ENCODE peak calls at places on chromosomes 12 and 14, in five cellular contexts. One of them, this sample, is unnamed.

GRCh38 chr12:84348582-84348981 is 564.0 kb downstream of the SLC6A15 start:
- DNase-seq in H9: no peak
- DNase-seq in IMR-90: no peak
- DNase-seq in mesenchymal stem cell: no peak
- DNase-seq in H1: no peak
- DNase-seq in this sample: no peak

GRCh38 chr12:130576286-130576933 is 139.7 kb downstream of the RIMBP2 start:
- DNase-seq in H1: no peak
- DNase-seq in mesenchymal stem cell: no peak
- DNase-seq in IMR-90: no peak
- DNase-seq in H9: peak
- DNase-seq in this sample: no peak

GRCh38 chr12:126967152-126967551 is 1299.8 kb upstream of the TMEM132C start:
- DNase-seq in H1: no peak
- DNase-seq in H9: no peak
- DNase-seq in IMR-90: no peak
- DNase-seq in mesenchymal stem cell: no peak
- DNase-seq in this sample: no peak

GRCh38 chr12:118102070-118102469 is 1.7 kb downstream of the VSIG10 start:
- DNase-seq in IMR-90: peak
- DNase-seq in mesenchymal stem cell: peak
- DNase-seq in H9: peak
- DNase-seq in H1: no peak
- DNase-seq in this sample: no peak

GRCh38 chr12:58530421-58531067 is 389.8 kb downstream of the LRIG3 start:
- DNase-seq in mesenchymal stem cell: peak
- DNase-seq in IMR-90: peak
- DNase-seq in H1: no peak
- DNase-seq in H9: no peak
- DNase-seq in this sample: no peak

GRCh38 chr12:44972746-44973421 is 78.0 kb downstream of the DBX2 start:
- DNase-seq in IMR-90: no peak
- DNase-seq in H1: no peak
- DNase-seq in H9: peak
- DNase-seq in mesenchymal stem cell: peak
- DNase-seq in this sample: peak

GRCh38 chr12:47988073-47989022 is 15.9 kb downstream of the COL2A1 start:
- DNase-seq in H9: peak
- DNase-seq in H1: peak
- DNase-seq in mesenchymal stem cell: no peak
- DNase-seq in IMR-90: peak
- DNase-seq in this sample: peak

GRCh38 chr12:48061943-48062719 is 43.7 kb downstream of the SENP1 start:
- DNase-seq in H9: no peak
- DNase-seq in H1: no peak
- DNase-seq in IMR-90: no peak
- DNase-seq in mesenchymal stem cell: peak
- DNase-seq in this sample: peak

GRCh38 chr14:103118019-103118662 is 5.1 kb upstream of the TNFAIP2 start:
- DNase-seq in IMR-90: peak
- DNase-seq in H9: no peak
- DNase-seq in H1: no peak
- DNase-seq in mesenchymal stem cell: peak
- DNase-seq in this sample: no peak

GRCh38 chr14:75519826-75520692 is 2.2 kb upstream of the BATF start:
- DNase-seq in H9: no peak
- DNase-seq in IMR-90: peak
- DNase-seq in H1: no peak
- DNase-seq in mesenchymal stem cell: peak
- DNase-seq in this sample: no peak

GRCh38 chr14:39396448-39396847 is 35.8 kb downstream of the FBXO33 start:
- DNase-seq in H1: no peak
- DNase-seq in mesenchymal stem cell: peak
- DNase-seq in H9: no peak
- DNase-seq in IMR-90: peak
- DNase-seq in this sample: no peak

GRCh38 chr12:116368196-116369194 is 91.0 kb upstream of the MED13L start:
- DNase-seq in mesenchymal stem cell: peak
- DNase-seq in H1: no peak
- DNase-seq in IMR-90: no peak
- DNase-seq in H9: no peak
- DNase-seq in this sample: no peak

GRCh38 chr14:85479306-85479705 is 50.6 kb upstream of the FLRT2 start:
- DNase-seq in H9: no peak
- DNase-seq in H1: no peak
- DNase-seq in IMR-90: no peak
- DNase-seq in mesenchymal stem cell: no peak
- DNase-seq in this sample: no peak

GRCh38 chr12:109617496-109617895 is 43.9 kb downstream of the MVK start:
- DNase-seq in H9: no peak
- DNase-seq in IMR-90: no peak
- DNase-seq in mesenchymal stem cell: no peak
- DNase-seq in H1: no peak
- DNase-seq in this sample: no peak

GRCh38 chr14:90421001-90421580 is 24.3 kb downstream of the CALM1 start:
- DNase-seq in IMR-90: no peak
- DNase-seq in mesenchymal stem cell: no peak
- DNase-seq in H1: no peak
- DNase-seq in H9: no peak
- DNase-seq in this sample: no peak

GRCh38 chr14:35154016-35154415 is 31.7 kb downstream of the PRORP start:
- DNase-seq in H1: no peak
- DNase-seq in mesenchymal stem cell: no peak
- DNase-seq in H9: no peak
- DNase-seq in IMR-90: no peak
- DNase-seq in this sample: no peak

GRCh38 chr12:62785941-62786559 is 148.9 kb downstream of the PPM1H start:
- DNase-seq in mesenchymal stem cell: peak
- DNase-seq in IMR-90: peak
- DNase-seq in H1: no peak
- DNase-seq in H9: no peak
- DNase-seq in this sample: no peak

GRCh38 chr12:126397071-126397571 is 1331.9 kb downstream of the AACS start:
- DNase-seq in mesenchymal stem cell: no peak
- DNase-seq in H1: no peak
- DNase-seq in H9: no peak
- DNase-seq in IMR-90: no peak
- DNase-seq in this sample: no peak

GRCh38 chr12:126617312-126617711 is 1552.1 kb downstream of the AACS start:
- DNase-seq in IMR-90: no peak
- DNase-seq in mesenchymal stem cell: no peak
- DNase-seq in H1: peak
- DNase-seq in H9: peak
- DNase-seq in this sample: no peak

GRCh38 chr12:26231930-26232329 is 36.6 kb downstream of the SSPN start:
- DNase-seq in IMR-90: no peak
- DNase-seq in mesenchymal stem cell: no peak
- DNase-seq in H9: no peak
- DNase-seq in H1: no peak
- DNase-seq in this sample: no peak

GRCh38 chr14:96754845-96755184 is 42.4 kb upstream of the VRK1 start:
- DNase-seq in H9: peak
- DNase-seq in mesenchymal stem cell: no peak
- DNase-seq in IMR-90: no peak
- DNase-seq in H1: no peak
- DNase-seq in this sample: peak

GRCh38 chr12:92469837-92470236 is 233.0 kb upstream of the PLEKHG7 start:
- DNase-seq in IMR-90: peak
- DNase-seq in mesenchymal stem cell: peak
- DNase-seq in H9: no peak
- DNase-seq in H1: no peak
- DNase-seq in this sample: no peak

GRCh38 chr14:52360831-52361230 is 46.7 kb downstream of the PTGER2 start:
- DNase-seq in IMR-90: no peak
- DNase-seq in H1: no peak
- DNase-seq in mesenchymal stem cell: peak
- DNase-seq in H9: no peak
- DNase-seq in this sample: no peak

GRCh38 chr14:64563696-64564095 is 13.9 kb downstream of the PPP1R36 start:
- DNase-seq in mesenchymal stem cell: no peak
- DNase-seq in H1: no peak
- DNase-seq in IMR-90: no peak
- DNase-seq in H9: no peak
- DNase-seq in this sample: no peak

GRCh38 chr12:5768171-5768879 is 176.7 kb downstream of the ANO2 start:
- DNase-seq in H1: no peak
- DNase-seq in H9: no peak
- DNase-seq in mesenchymal stem cell: no peak
- DNase-seq in IMR-90: no peak
- DNase-seq in this sample: no peak

GRCh38 chr12:108441549-108441948 is 73.5 kb upstream of the FICD start:
- DNase-seq in IMR-90: no peak
- DNase-seq in H1: no peak
- DNase-seq in mesenchymal stem cell: no peak
- DNase-seq in H9: peak
- DNase-seq in this sample: no peak

GRCh38 chr12:108442910-108443309 is 72.2 kb upstream of the FICD start:
- DNase-seq in IMR-90: no peak
- DNase-seq in H9: no peak
- DNase-seq in mesenchymal stem cell: no peak
- DNase-seq in H1: no peak
- DNase-seq in this sample: no peak

GRCh38 chr12:108438687-108439086 is 76.4 kb upstream of the FICD start:
- DNase-seq in mesenchymal stem cell: no peak
- DNase-seq in H1: no peak
- DNase-seq in H9: no peak
- DNase-seq in IMR-90: no peak
- DNase-seq in this sample: no peak

GRCh38 chr12:108440736-108441135 is 74.3 kb upstream of the FICD start:
- DNase-seq in H9: no peak
- DNase-seq in mesenchymal stem cell: no peak
- DNase-seq in H1: no peak
- DNase-seq in IMR-90: no peak
- DNase-seq in this sample: no peak

DNA sequence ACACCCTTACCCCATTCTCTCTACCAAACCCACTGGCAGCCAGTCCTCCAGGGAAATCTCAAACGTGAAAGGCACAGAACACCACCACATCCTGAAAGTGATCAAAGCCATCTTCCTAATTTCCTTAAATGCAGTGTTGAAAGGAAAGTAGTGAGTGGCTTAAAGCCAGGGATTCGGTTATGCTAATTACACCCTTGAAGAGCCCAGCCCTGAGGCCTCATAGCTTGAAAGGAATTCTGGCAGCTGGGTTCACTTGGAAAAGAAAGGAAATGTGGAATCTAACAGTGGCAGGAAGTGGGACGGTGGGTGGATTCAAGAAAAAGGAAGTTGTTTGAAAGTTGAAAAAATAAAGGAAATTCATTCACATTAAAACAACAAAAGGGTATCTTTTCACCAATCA is 73.0 kb upstream of the FICD start:
- DNase-seq in IMR-90: no peak
- DNase-seq in H1: peak
- DNase-seq in H9: peak
- DNase-seq in mesenchymal stem cell: no peak
- DNase-seq in this sample: no peak
- H2BK15ac ChIP-seq in IMR-90: no peak
- H2BK15ac ChIP-seq in H1: peak
- H2BK15ac ChIP-seq in H9: no peak
- H2BK15ac ChIP-seq in mesenchymal stem cell: no peak
- H2BK15ac ChIP-seq in this sample: no peak

GRCh38 chr12:79766705-79767464 is 76.1 kb upstream of the PAWR start:
- DNase-seq in H9: no peak
- DNase-seq in mesenchymal stem cell: peak
- DNase-seq in H1: no peak
- DNase-seq in IMR-90: peak
- DNase-seq in this sample: no peak
- H3K14ac ChIP-seq in H9: no peak
- H3K14ac ChIP-seq in mesenchymal stem cell: no peak
- H3K14ac ChIP-seq in H1: no peak
- H3K14ac ChIP-seq in IMR-90: no peak
- H3K14ac ChIP-seq in this sample: no peak

DNA sequence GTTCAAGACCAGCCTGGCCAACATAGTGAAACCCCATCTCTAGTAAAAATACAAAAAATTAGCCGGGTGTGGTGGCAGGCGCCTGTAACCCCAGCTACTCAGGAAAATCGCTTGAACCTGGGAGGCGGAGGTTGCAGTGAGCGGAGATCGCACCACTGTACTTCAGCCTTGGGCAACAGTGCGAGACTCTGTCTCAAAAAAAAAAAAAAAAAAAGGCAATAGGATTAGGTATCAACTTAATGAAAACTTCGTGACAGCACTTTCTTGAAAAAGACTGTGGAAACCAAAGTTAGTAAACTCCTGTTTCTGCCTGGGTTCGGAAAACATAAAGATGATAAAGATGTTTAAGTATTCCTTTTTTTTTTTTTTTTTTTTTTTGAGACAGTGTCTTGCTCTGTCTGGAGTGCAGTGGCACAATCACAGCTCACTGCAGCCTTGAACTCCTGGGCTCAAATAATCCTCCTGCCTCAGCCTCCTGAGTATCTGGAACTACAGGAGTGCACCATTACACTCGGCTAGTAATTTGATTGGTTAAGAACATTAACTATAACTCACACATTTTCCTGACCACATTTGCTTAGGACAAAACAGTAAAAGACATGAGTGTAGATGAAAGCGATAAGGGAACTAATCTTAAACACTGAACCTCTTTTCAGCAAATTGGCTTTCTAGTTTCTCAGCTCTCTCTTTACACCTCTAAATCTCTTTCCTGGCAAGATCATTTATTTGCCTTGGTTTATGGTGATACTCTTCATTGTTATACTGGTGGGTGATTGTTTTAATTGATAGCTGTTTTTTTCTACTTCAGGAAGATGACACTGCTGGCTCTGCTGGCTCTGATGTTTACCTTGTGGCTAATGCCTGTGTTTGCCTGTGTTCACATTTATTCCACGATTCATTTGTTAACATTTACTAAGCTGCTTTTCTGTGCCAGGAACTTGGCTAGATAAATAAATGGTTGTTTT is 15.8 kb downstream of the HIF1A start:
- DNase-seq in H9: no peak
- DNase-seq in IMR-90: no peak
- DNase-seq in H1: no peak
- DNase-seq in mesenchymal stem cell: peak
- DNase-seq in this sample: no peak
- H3K9ac ChIP-seq in H9: no peak
- H3K9ac ChIP-seq in IMR-90: no peak
- H3K9ac ChIP-seq in H1: no peak
- H3K9ac ChIP-seq in mesenchymal stem cell: peak
- H3K9ac ChIP-seq in this sample: no peak

GRCh38 chr14:68253381-68253780 is 433.8 kb downstream of the RAD51B start:
- DNase-seq in H1: no peak
- DNase-seq in IMR-90: no peak
- DNase-seq in H9: no peak
- DNase-seq in mesenchymal stem cell: no peak
- DNase-seq in this sample: no peak

GRCh38 chr14:68254669-68255527 is 435.3 kb downstream of the RAD51B start:
- DNase-seq in H9: no peak
- DNase-seq in mesenchymal stem cell: no peak
- DNase-seq in IMR-90: peak
- DNase-seq in H1: no peak
- DNase-seq in this sample: no peak

GRCh38 chr14:68257969-68258368 is 438.4 kb downstream of the RAD51B start:
- DNase-seq in H9: no peak
- DNase-seq in IMR-90: no peak
- DNase-seq in H1: no peak
- DNase-seq in mesenchymal stem cell: no peak
- DNase-seq in this sample: no peak

GRCh38 chr14:68253878-68254528 is 434.4 kb downstream of the RAD51B start:
- DNase-seq in IMR-90: no peak
- DNase-seq in H9: no peak
- DNase-seq in H1: no peak
- DNase-seq in mesenchymal stem cell: no peak
- DNase-seq in this sample: no peak

GRCh38 chr14:68255697-68256178 is 436.2 kb downstream of the RAD51B start:
- DNase-seq in H1: no peak
- DNase-seq in IMR-90: peak
- DNase-seq in mesenchymal stem cell: peak
- DNase-seq in H9: no peak
- DNase-seq in this sample: no peak
- H2BK15ac ChIP-seq in H1: no peak
- H2BK15ac ChIP-seq in IMR-90: no peak
- H2BK15ac ChIP-seq in mesenchymal stem cell: no peak
- H2BK15ac ChIP-seq in H9: no peak
- H2BK15ac ChIP-seq in this sample: no peak